ENCODE peak calls at places on chromosomes 12 and 14, in four cellular contexts. Y, J, U and I are unnamed samples.
A peak's percentile ranks its signal among the peaks of the same experiment; 100 is the strongest.

GRCh38 chr14:90256354-90257131 is at the start of gene PSMC1:
- DNase-seq in J (peak; percentile 79), Y (peak; percentile 97), U (peak; percentile 93), I (peak; percentile 91)

GRCh38 chr12:68303850-68304249 is 28.3 kb downstream of the MDM1 start:
- DNase-seq in J (no peak), Y (peak; percentile 63), U (no peak), I (peak; percentile 6)

GRCh38 chr12:21865846-21866245 is 75.4 kb downstream of the ABCC9 start:
- DNase-seq in J (no peak), U (no peak), Y (no peak), I (no peak)

GRCh38 chr12:12877789-12878455 is 13.4 kb upstream of the GPRC5A start:
- DNase-seq in U (no peak), J (no peak), Y (no peak), I (peak; percentile 73)

GRCh38 chr14:51109651-51110050 is 14.7 kb upstream of the TRIM9 start:
- DNase-seq in J (no peak), Y (no peak), U (no peak), I (no peak)

GRCh38 chr14:77508249-77508648 is 9.6 kb upstream of the ISM2 start:
- DNase-seq in U (no peak), J (no peak), Y (peak; percentile 43), I (peak; percentile 63)

GRCh38 chr12:45725631-45726593 is 3.6 kb upstream of the ARID2 start:
- DNase-seq in J (no peak), U (no peak), Y (peak; percentile 64), I (no peak)

GRCh38 chr14:29895591-29896043 is 32.0 kb downstream of the PRKD1 start:
- DNase-seq in Y (no peak), U (no peak), J (no peak), I (no peak)

GRCh38 chr14:95519699-95520098 is 3.2 kb upstream of the SYNE3 start:
- DNase-seq in U (no peak), Y (peak; percentile 87), J (no peak), I (peak; percentile 94)

GRCh38 chr12:131137836-131138637 is 184.3 kb downstream of the ADGRD1 start:
- DNase-seq in J (no peak), Y (no peak), U (no peak), I (peak; percentile 69)

GRCh38 chr12:96398422-96399080 is 1.7 kb downstream of the CDK17 start:
- DNase-seq in J (no peak), Y (peak; percentile 39), U (no peak), I (no peak)

GRCh38 chr12:96401061-96401871 is 1.0 kb upstream of the CDK17 start:
- DNase-seq in U (no peak), Y (peak; percentile 94), J (no peak), I (peak; percentile 70)

GRCh38 chr12:96400631-96401060 is 407 bp upstream of the CDK17 start:
- DNase-seq in J (no peak), U (no peak), Y (peak; percentile 58), I (no peak)

GRCh38 chr12:96399081-96399918 is 939 bp downstream of the CDK17 start:
- DNase-seq in J (peak; percentile 41), U (peak; percentile 50), Y (peak; percentile 76), I (peak; percentile 85)

GRCh38 chr12:96399919-96400630 is at the start of gene CDK17:
- DNase-seq in Y (peak; percentile 89), U (peak; percentile 86), J (peak; percentile 69), I (peak; percentile 81)
- TF ChIP-seq CTCF in Y (peak; percentile 21), U (peak; percentile 19), J (no peak), I (peak; percentile 13)

DNA sequence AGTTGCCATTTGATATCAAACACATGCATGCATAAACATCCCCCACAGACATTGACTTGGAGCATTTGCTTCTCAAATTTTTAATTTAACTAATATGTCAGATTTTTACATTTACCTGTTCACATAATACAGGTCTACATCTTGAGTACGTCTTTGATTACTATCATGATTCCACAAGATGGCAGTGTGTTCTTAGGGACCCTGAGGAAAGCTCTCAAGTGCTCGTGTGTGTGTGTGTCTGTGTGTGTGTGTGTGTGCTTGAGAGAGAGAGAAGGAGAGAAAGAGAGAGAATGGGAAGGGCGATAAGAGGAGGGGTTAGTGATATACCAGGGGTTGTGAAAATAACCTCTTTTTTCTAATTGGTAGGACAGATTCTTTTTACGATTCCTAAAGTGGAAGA is 167.1 kb upstream of the OR4E1 start:
- DNase-seq in Y (no peak), J (no peak), U (no peak), I (no peak)
- TF ChIP-seq CTCF in Y (no peak), J (no peak), U (no peak), I (no peak)

GRCh38 chr12:19220861-19221466 is 91.4 kb downstream of the PLEKHA5 start:
- DNase-seq in J (no peak), Y (peak; percentile 70), U (no peak), I (no peak)

GRCh38 chr12:19222566-19222965 is 93.0 kb downstream of the PLEKHA5 start:
- DNase-seq in J (no peak), Y (no peak), U (no peak), I (peak; percentile 34)

GRCh38 chr12:19224746-19225145 is 95.2 kb downstream of the PLEKHA5 start:
- DNase-seq in Y (no peak), J (no peak), U (no peak), I (no peak)

GRCh38 chr12:19223695-19224094 is 94.2 kb downstream of the PLEKHA5 start:
- DNase-seq in U (no peak), Y (peak; percentile 77), J (no peak), I (no peak)

DNA sequence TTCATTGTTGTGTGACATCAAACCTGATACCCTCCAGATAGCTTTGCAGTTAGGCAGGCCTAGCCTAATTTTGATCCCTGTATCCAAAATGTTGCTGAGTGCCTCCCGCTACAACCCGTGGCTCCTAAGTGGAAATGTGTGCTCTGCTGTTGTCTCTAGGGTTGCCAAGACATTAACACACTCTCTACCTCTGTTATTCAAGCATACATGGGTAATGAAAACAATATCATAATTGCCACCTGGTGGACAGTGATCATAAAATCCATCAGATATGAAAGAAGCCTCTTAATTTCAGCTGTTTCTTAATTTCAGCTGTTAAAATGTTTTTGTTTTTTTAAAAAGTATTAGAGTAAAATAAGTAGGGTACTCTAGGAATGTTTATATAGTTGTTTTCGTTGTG is 93.5 kb downstream of the PLEKHA5 start:
- DNase-seq in Y (no peak), J (no peak), U (no peak), I (no peak)
- TF ChIP-seq CTCF in Y (no peak), J (no peak), U (no peak), I (no peak)

GRCh38 chr12:3304436-3305135 is 186.4 kb upstream of the PRMT8 start:
- DNase-seq in Y (peak; percentile 71), J (no peak), U (peak; percentile 39), I (peak; percentile 84)

GRCh38 chr12:3302406-3303041 is 188.5 kb upstream of the PRMT8 start:
- DNase-seq in Y (no peak), U (no peak), J (no peak), I (peak; percentile 45)

GRCh38 chr12:3305464-3305863 is 185.5 kb upstream of the PRMT8 start:
- DNase-seq in J (no peak), Y (no peak), U (no peak), I (no peak)

GRCh38 chr12:3305904-3306619 is 184.9 kb upstream of the PRMT8 start:
- DNase-seq in Y (no peak), J (no peak), U (no peak), I (no peak)

GRCh38 chr12:3303410-3304136 is 187.4 kb upstream of the PRMT8 start:
- DNase-seq in J (peak; percentile 74), U (no peak), Y (no peak), I (no peak)
- TF ChIP-seq CTCF in J (peak; percentile 26), U (no peak), Y (no peak), I (no peak)

GRCh38 chr12:132638541-132639408 is 20.2 kb downstream of the P2RX2 start:
- DNase-seq in U (peak; percentile 34), J (peak; percentile 46), Y (peak; percentile 82), I (peak; percentile 84)
- TF ChIP-seq CTCF in U (peak; percentile 36), J (peak; percentile 57), Y (peak; percentile 90), I (peak; percentile 94)

DNA sequence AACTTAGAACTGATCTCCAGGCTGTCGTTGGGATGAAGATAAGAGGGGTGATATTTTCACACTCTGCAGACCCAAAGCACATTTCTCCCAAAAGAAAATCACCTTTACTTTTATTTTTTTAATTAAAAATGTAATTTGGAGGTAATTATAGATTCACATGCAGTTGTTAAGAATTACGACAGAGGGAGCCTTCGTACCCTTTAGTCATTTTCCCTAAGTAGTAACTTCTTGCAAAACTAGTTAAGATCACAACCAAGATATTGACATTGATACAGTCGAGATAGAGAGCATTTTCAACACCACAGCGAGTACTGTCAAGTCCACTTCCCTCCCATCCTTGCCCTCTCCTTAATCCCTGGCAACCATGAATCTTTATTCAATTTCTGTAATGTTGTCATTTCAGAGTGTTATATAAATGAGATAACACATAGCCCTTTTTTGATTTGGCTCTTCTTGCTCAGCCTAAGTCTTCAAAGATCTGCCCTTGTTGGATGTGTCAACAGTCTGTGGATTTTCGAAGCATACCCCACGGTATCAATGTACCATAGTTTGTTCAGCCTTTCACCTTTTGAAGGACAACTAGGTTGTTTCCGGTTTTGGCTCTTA is 39.6 kb downstream of the DNAH10 start:
- DNase-seq in Y (peak; percentile 61), J (no peak), U (no peak), I (peak; percentile 15)
- TF ChIP-seq CTCF in Y (peak; percentile 27), J (no peak), U (no peak), I (peak; percentile 37)

GRCh38 chr12:119840617-119841016 is 36.5 kb downstream of the CIT start:
- DNase-seq in U (no peak), J (no peak), Y (no peak), I (no peak)

GRCh38 chr12:119839201-119839600 is 37.9 kb downstream of the CIT start:
- DNase-seq in Y (no peak), U (no peak), J (no peak), I (no peak)

GRCh38 chr12:119841433-119842210 is 35.5 kb downstream of the CIT start:
- DNase-seq in Y (peak; percentile 4), J (no peak), U (no peak), I (peak; percentile 51)

GRCh38 chr12:119842380-119842779 is 34.7 kb downstream of the CIT start:
- DNase-seq in J (no peak), Y (no peak), U (no peak), I (no peak)

DNA sequence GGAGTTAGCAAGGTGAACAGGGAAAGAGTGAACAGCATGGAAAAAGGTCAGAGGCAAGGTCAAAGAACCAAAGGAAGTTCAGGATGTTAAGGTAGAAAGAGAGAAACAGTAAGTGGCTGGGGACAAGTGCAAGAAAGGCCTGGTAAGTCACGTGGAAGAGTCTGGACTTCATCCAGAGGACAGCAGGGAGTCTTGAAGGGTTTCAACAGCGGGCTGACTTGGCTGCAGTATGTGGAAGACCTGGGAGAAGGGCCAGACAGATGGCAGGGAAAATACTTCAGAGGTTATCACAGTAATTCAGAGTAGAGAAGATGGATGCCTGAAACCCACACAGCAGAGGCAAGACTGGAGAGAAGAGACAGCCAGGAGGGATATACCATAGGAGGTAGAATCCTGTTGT is 34.0 kb downstream of the CIT start:
- DNase-seq in J (no peak), U (no peak), Y (peak; percentile 47), I (peak; percentile 68)
- TF ChIP-seq CTCF in J (no peak), U (no peak), Y (no peak), I (no peak)

GRCh38 chr12:63052696-63053095 is 98.3 kb downstream of the AVPR1A start:
- DNase-seq in Y (no peak), J (no peak), U (no peak), I (no peak)

DNA sequence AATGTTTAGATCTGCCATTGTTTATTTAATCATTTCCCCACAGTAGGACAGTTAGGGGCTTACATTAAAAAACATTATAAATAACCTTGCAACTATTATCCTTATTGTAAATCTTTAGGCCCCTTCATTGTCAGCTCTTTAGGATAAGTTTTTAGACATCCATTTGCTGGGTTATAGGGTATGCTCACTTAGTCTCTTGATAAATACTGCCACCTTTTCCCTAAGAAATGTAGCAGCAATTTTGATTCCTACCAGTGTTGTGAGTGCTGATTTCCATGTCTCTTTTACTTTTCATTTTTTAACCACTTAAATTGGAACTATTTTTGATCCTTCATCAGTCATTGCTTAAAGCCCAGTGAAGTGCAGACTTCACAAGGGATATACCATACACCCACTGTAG is 94.4 kb downstream of the AVPR1A start:
- DNase-seq in J (no peak), Y (no peak), U (no peak), I (no peak)
- TF ChIP-seq CTCF in J (no peak), Y (no peak), U (no peak), I (no peak)